ENCODE peak calls at places on chromosomes 7 and 10, in six cellular contexts. Y, W, Z, B, V and X are unnamed samples. For H3K4me1, the result is how much of the 10 kb centered on the place peaks cover.

GRCh38 chr7:24907311-24907886 is 72.6 kb downstream of the OSBPL3 start:
- DNase-seq in Y (no peak), W (no peak), Z (no peak), B (no peak), V (no peak), X (no peak)

GRCh38 chr7:286278-286677 is 3.7 kb upstream of the FOXL3 start:
- DNase-seq in Y (no peak), W (no peak), Z (no peak), B (no peak), V (peak), X (no peak)

GRCh38 chr7:51019891-51020855 is 237.5 kb upstream of the GRB10 start:
- DNase-seq in Y (no peak), W (no peak), Z (no peak), B (no peak), V (no peak), X (no peak)

GRCh38 chr7:34016876-34017275 is 111.5 kb downstream of the BMPER start:
- DNase-seq in Y (no peak), W (no peak), Z (no peak), B (no peak), V (no peak), X (no peak)

GRCh38 chr7:101935521-101936141 is 118.2 kb downstream of the CUX1 start:
- DNase-seq in Y (peak), W (no peak), Z (no peak), B (no peak), V (peak), X (peak)

GRCh38 chr10:91298224-91298862 is 77.9 kb downstream of the PCGF5 start:
- DNase-seq in Y (peak), W (peak), Z (peak), B (peak), V (peak), X (peak)

GRCh38 chr7:7157177-7157886 is 25.0 kb upstream of the C1GALT1 start:
- DNase-seq in Y (peak), W (no peak), Z (no peak), B (no peak), V (no peak), X (no peak)

GRCh38 chr10:125928928-125929585 is 32.7 kb downstream of the FANK1 start:
- DNase-seq in Y (no peak), W (no peak), Z (no peak), B (no peak), V (no peak), X (no peak)

GRCh38 chr7:98366562-98366938 is 34.3 kb downstream of the BAIAP2L1 start:
- DNase-seq in Y (no peak), W (peak), Z (no peak), B (no peak), V (peak), X (peak)

GRCh38 chr7:157158400-157158799 is 19.7 kb downstream of the UBE3C start:
- DNase-seq in Y (no peak), W (no peak), Z (no peak), B (no peak), V (no peak), X (no peak)

GRCh38 chr10:34255075-34255474 is 560.0 kb downstream of the PARD3 start:
- DNase-seq in Y (peak), W (no peak), Z (no peak), B (no peak), V (no peak), X (no peak)

GRCh38 chr7:22860784-22861482 is 38.3 kb upstream of the TOMM7 start:
- DNase-seq in Y (no peak), W (no peak), Z (no peak), B (peak), V (no peak), X (no peak)

GRCh38 chr10:31401287-31401686 is 82.3 kb downstream of the ZEB1 start:
- DNase-seq in Y (no peak), W (no peak), Z (peak), B (no peak), V (no peak), X (no peak)

GRCh38 chr10:62545155-62545554 is 171.0 kb downstream of the ZNF365 start:
- DNase-seq in Y (no peak), W (no peak), Z (no peak), B (no peak), V (no peak), X (no peak)

GRCh38 chr7:1122832-1123501 is 35.1 kb downstream of the GPER1 start:
- DNase-seq in Y (no peak), W (peak), Z (no peak), B (no peak), V (no peak), X (no peak)

GRCh38 chr10:42691361-42692120 is 53.2 kb upstream of the ZNF33B start:
- DNase-seq in Y (no peak), W (no peak), Z (no peak), B (peak), V (no peak), X (no peak)

GRCh38 chr7:159097661-159098423 is 46.8 kb downstream of the VIPR2 start:
- DNase-seq in Y (peak), W (peak), Z (no peak), B (no peak), V (peak), X (peak)

GRCh38 chr10:74643586-74643956 is 182.8 kb upstream of the KAT6B start:
- DNase-seq in Y (no peak), W (no peak), Z (no peak), B (no peak), V (no peak), X (no peak)

GRCh38 chr10:102473445-102474331 is 22.3 kb upstream of the C10orf95 start:
- DNase-seq in Y (no peak), W (no peak), Z (no peak), B (no peak), V (no peak), X (no peak)

GRCh38 chr7:112485766-112486165 is 5.0 kb downstream of the LSMEM1 start:
- DNase-seq in Y (no peak), W (no peak), Z (no peak), B (no peak), V (no peak), X (no peak)

GRCh38 chr7:142482899-142483658 is 225.2 kb upstream of the PRSS58 start:
- DNase-seq in Y (peak), W (no peak), Z (peak), B (peak), V (peak), X (peak)

GRCh38 chr7:132508724-132509348 is 67.4 kb downstream of the PLXNA4 start:
- DNase-seq in Y (no peak), W (no peak), Z (no peak), B (peak), V (no peak), X (no peak)

GRCh38 chr7:74568658-74569057 is 88.9 kb upstream of the GTF2I start:
- DNase-seq in Y (no peak), W (no peak), Z (no peak), B (no peak), V (no peak), X (no peak)

GRCh38 chr7:12974451-12975166 is 287.2 kb downstream of the ARL4A start:
- DNase-seq in Y (no peak), W (no peak), Z (no peak), B (no peak), V (no peak), X (no peak)

GRCh38 chr10:28663576-28664368 is 13.5 kb upstream of the BAMBI start:
- DNase-seq in Y (peak), W (peak), Z (peak), B (peak), V (peak), X (peak)

GRCh38 chr10:62810131-62810530 is 5.6 kb downstream of the ADO start:
- DNase-seq in Y (no peak), W (no peak), Z (no peak), B (no peak), V (no peak), X (no peak)

GRCh38 chr7:103009466-103010219 is 65.0 kb downstream of the FBXL13 start:
- DNase-seq in Y (peak), W (no peak), Z (no peak), B (no peak), V (peak), X (peak)

GRCh38 chr7:106582365-106582764 is 78.6 kb downstream of the CCDC71L start:
- DNase-seq in Y (no peak), W (no peak), Z (no peak), B (no peak), V (no peak), X (no peak)
- TF ChIP-seq CTCF in Y (no peak), W (no peak), Z (no peak), B (no peak), V (no peak), X (no peak)

GRCh38 chr10:122132331-122132755 is 138.8 kb upstream of the BTBD16 start:
- DNase-seq in Y (no peak), W (no peak), Z (no peak), B (no peak), V (no peak), X (no peak)

GRCh38 chr10:122130474-122131110 is 140.5 kb upstream of the BTBD16 start:
- DNase-seq in Y (no peak), W (no peak), Z (no peak), B (no peak), V (no peak), X (no peak)

GRCh38 chr10:122128357-122128756 is 139.4 kb downstream of the TACC2 start:
- DNase-seq in Y (peak), W (no peak), Z (no peak), B (no peak), V (no peak), X (peak)

GRCh38 chr10:122135251-122136025 is 135.7 kb upstream of the BTBD16 start:
- DNase-seq in Y (no peak), W (no peak), Z (no peak), B (no peak), V (no peak), X (no peak)

GRCh38 chr10:122132882-122133634 is 138.0 kb upstream of the BTBD16 start:
- DNase-seq in Y (no peak), W (no peak), Z (no peak), B (no peak), V (no peak), X (no peak)
- H3K4me1 ChIP-seq in Y (under half), W (under half), Z (under half), B (under half), V (under half), X (under half)

DNA sequence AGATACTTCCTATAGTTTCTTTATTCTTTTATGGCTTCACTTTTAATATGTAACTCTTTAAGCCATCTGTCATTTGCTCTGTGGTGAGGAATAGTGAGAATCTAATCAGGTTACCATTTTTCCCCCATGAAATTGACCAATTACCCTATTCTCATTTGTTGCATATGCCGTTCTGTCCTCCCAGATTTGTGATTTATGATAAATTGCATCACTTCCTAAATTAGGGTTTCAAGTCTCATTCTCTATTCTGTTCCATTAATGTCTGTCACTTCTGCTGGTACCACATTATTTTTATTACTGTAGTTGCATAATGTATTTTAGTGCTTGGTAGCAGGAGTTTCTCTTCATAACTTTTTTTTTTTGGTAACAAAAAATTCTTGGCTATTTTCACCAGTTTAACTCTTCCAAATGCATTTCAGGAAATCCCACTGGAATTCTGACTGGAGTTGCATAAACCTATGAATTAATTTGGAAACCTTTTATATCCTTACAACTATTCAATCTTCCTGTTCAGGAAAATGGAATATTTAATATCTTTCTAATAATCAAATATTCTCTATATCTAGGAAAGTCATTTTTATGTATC is 44.0 kb upstream of the FAM133B start:
- DNase-seq in Y (no peak), W (no peak), Z (no peak), B (no peak), V (no peak), X (no peak)
- TF ChIP-seq POLR2AphosphoS5 in Y (no peak), W (no peak), Z (no peak), B (no peak), V (no peak), X (no peak)

DNA sequence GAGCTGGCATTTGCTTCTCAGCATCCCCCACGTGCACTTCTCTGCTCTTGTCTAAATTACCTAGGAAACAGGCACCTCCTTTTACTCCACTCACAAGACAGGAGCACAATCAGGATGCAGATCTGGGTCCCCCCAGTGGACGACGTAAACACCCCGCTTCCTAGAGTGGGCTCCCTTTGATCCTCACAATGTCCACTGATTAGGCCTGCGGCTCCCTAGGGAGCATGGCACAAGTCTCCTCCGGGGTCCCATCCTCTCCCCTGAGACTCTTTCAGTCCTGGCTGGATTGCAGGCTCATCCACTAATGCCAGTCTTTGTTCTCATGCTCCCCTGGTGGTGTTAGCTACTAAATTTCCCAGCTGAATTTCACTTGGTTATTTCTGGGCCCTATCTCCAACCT is 98.3 kb downstream of the GLI3 start:
- DNase-seq in Y (no peak), W (no peak), Z (no peak), B (no peak), V (no peak), X (no peak)
- TF ChIP-seq CTCF in Y (no peak), W (no peak), Z (no peak), B (no peak), V (no peak), X (no peak)